ENCODE peak calls at places on chromosomes 6 and 20, in nine cellular contexts. D is HT1080; P is stimulated activated CD4-positive, alpha-beta T cell treated with anti-CD3 and anti-CD28 coated beads, Interleukin-15, amount 100 ng/mL, for 1 hour; L is hippocampal formation; J is amygdala; A is kidney epithelial cell; I is SW 1271; W is LNCaP clone FGC; N is stimulated activated naive CD4-positive, alpha-beta T cell. E is an unnamed sample.
A peak's percentile ranks its signal among the peaks of the same experiment; 100 is the strongest.

GRCh38 chr6:551405-551804 is 105.5 kb downstream of the HUS1B start:
- DNase-seq in D (peak; percentile 37), P (no peak), L (peak; percentile 28), J (no peak), A (no peak), I (no peak), W (no peak), N (no peak), E (no peak)

GRCh38 chr6:47288245-47289090 is 21.2 kb downstream of the TNFRSF21 start:
- DNase-seq in D (no peak), P (no peak), L (no peak), J (no peak), A (no peak), I (no peak), W (no peak), N (no peak), E (no peak)

GRCh38 chr6:164753517-164753916 is 555.9 kb downstream of the C6orf118 start:
- DNase-seq in D (peak; percentile 92), P (no peak), L (no peak), J (no peak), A (peak; percentile 44), I (no peak), W (no peak), N (no peak), E (no peak)

GRCh38 chr6:56851541-56852248 is 103.2 kb upstream of the BEND6 start:
- DNase-seq in D (peak; percentile 67), P (no peak), L (peak; percentile 52), J (no peak), A (no peak), I (no peak), W (peak; percentile 32), N (peak; percentile 28), E (no peak)

GRCh38 chr6:150068173-150068785 is 642 bp downstream of the ULBP3 start:
- DNase-seq in D (no peak), P (no peak), L (no peak), J (no peak), A (no peak), I (no peak), W (no peak), N (peak; percentile 25), E (no peak)

GRCh38 chr20:13492001-13492480 is 146.7 kb downstream of the TASP1 start:
- DNase-seq in D (no peak), P (no peak), L (no peak), J (no peak), A (no peak), I (no peak), W (peak; percentile 17), N (no peak), E (no peak)

GRCh38 chr20:22523128-22523498 is 61.3 kb downstream of the FOXA2 start:
- DNase-seq in D (no peak), P (no peak), L (no peak), J (no peak), A (no peak), I (no peak), W (no peak), N (no peak), E (no peak)

GRCh38 chr6:80535914-80536565 is 429.6 kb downstream of the BCKDHB start:
- DNase-seq in D (peak; percentile 63), P (no peak), L (no peak), J (no peak), A (no peak), I (no peak), W (no peak), N (no peak), E (no peak)

GRCh38 chr6:124659427-124659826 is 302.8 kb upstream of the RNF217 start:
- DNase-seq in D (no peak), P (no peak), L (no peak), J (no peak), A (no peak), I (no peak), W (no peak), N (no peak), E (no peak)

GRCh38 chr20:61886721-61887658 is 178.7 kb downstream of the TAF4 start:
- DNase-seq in D (peak; percentile 35), P (no peak), L (peak; percentile 8), J (no peak), A (no peak), I (no peak), W (peak; percentile 8), N (peak; percentile 30), E (peak; percentile 36)

GRCh38 chr6:154258064-154258757 is 98.4 kb downstream of the IPCEF1 start:
- DNase-seq in D (no peak), P (no peak), L (no peak), J (no peak), A (no peak), I (no peak), W (no peak), N (no peak), E (no peak)

GRCh38 chr6:145626857-145627256 is 108.5 kb downstream of the EPM2A start:
- DNase-seq in D (no peak), P (no peak), L (no peak), J (no peak), A (no peak), I (no peak), W (no peak), N (no peak), E (no peak)

GRCh38 chr6:66556936-66557335 is 849.9 kb upstream of the EYS start:
- DNase-seq in D (peak; percentile 40), P (no peak), L (no peak), J (no peak), A (no peak), I (no peak), W (no peak), N (no peak), E (no peak)

GRCh38 chr6:122374307-122374706 is 25.1 kb upstream of the HSF2 start:
- DNase-seq in D (no peak), P (no peak), L (no peak), J (no peak), A (no peak), I (no peak), W (no peak), N (no peak), E (no peak)

GRCh38 chr6:43181621-43181941 is 415 bp upstream of the CUL9 start:
- DNase-seq in D (no peak), P (no peak), L (no peak), J (no peak), A (no peak), I (no peak), W (no peak), N (no peak), E (no peak)

GRCh38 chr6:156449128-156449527 is 328.1 kb upstream of the ARID1B start:
- DNase-seq in D (no peak), P (no peak), L (no peak), J (no peak), A (no peak), I (no peak), W (peak; percentile 73), N (no peak), E (no peak)

E was measured in mucosa of descending colon.